ENCODE peak calls at places on chromosomes 3 and 15, in five cellular contexts. I is stomach, S is transverse colon, Y is uterus, V is HepG2. Q is an unnamed sample.
A peak's percentile ranks its signal among the peaks of the same experiment; 100 is the strongest.

GRCh38 chr3:67689806-67690205 is 35.4 kb upstream of the SUCLG2 start:
- DNase-seq in I (no peak), S (no peak), Y (no peak), V (peak; percentile 46), Q (no peak)

GRCh38 chr15:89740137-89740536 is 10.9 kb downstream of the MESP1 start:
- DNase-seq in I (peak; percentile 48), S (peak; percentile 67), Y (peak; percentile 38), V (peak; percentile 72), Q (peak; percentile 41)

GRCh38 chr15:78457101-78457500 is 19.1 kb downstream of the IREB2 start:
- DNase-seq in I (no peak), S (no peak), Y (no peak), V (no peak), Q (no peak)

GRCh38 chr15:70271422-70272088 is 173.8 kb upstream of the TLE3 start:
- DNase-seq in I (no peak), S (peak; percentile 22), Y (no peak), V (no peak), Q (no peak)

GRCh38 chr15:69919816-69920215 is 177.9 kb downstream of the TLE3 start:
- DNase-seq in I (no peak), S (no peak), Y (no peak), V (no peak), Q (no peak)

GRCh38 chr3:177283983-177284382 is 86.7 kb upstream of the TBL1XR1 start:
- DNase-seq in I (no peak), S (no peak), Y (no peak), V (no peak), Q (no peak)

GRCh38 chr15:76431936-76432335 is 95.4 kb downstream of the ISL2 start:
- DNase-seq in I (no peak), S (no peak), Y (no peak), V (no peak), Q (no peak)

GRCh38 chr3:106817706-106818105 is 559.5 kb upstream of the CCDC54 start:
- DNase-seq in I (no peak), S (no peak), Y (no peak), V (no peak), Q (no peak)

GRCh38 chr3:38154625-38155255 is 10.6 kb upstream of the OXSR1 start:
- DNase-seq in I (no peak), S (peak; percentile 57), Y (no peak), V (no peak), Q (no peak)

GRCh38 chr15:49627407-49627877 is 6.6 kb downstream of the DTWD1 start:
- DNase-seq in I (no peak), S (no peak), Y (no peak), V (peak; percentile 30), Q (no peak)

GRCh38 chr15:34043391-34043790 is 4.4 kb upstream of the AVEN start:
- DNase-seq in I (no peak), S (no peak), Y (no peak), V (no peak), Q (no peak)

GRCh38 chr3:72694398-72694797 is 153.8 kb downstream of the SHQ1 start:
- DNase-seq in I (no peak), S (no peak), Y (no peak), V (no peak), Q (no peak)

GRCh38 chr3:155651489-155652223 is 93.2 kb downstream of the PLCH1 start:
- DNase-seq in I (no peak), S (no peak), Y (no peak), V (no peak), Q (no peak)

GRCh38 chr15:72236381-72237285 is 5.6 kb upstream of the PKM start:
- DNase-seq in I (no peak), S (no peak), Y (no peak), V (no peak), Q (no peak)

GRCh38 chr15:43527016-43527801 is 9.8 kb downstream of the MAP1A start:
- DNase-seq in I (no peak), S (no peak), Y (no peak), V (no peak), Q (no peak)

GRCh38 chr3:170162630-170163029 is 18.9 kb downstream of the PHC3 start:
- DNase-seq in I (no peak), S (no peak), Y (no peak), V (no peak), Q (no peak)

GRCh38 chr3:108501538-108501937 is 8.9 kb downstream of the MYH15 start:
- DNase-seq in I (no peak), S (no peak), Y (no peak), V (no peak), Q (no peak)

GRCh38 chr15:36334059-36334458 is 245.4 kb upstream of the CDIN1 start:
- DNase-seq in I (no peak), S (no peak), Y (no peak), V (no peak), Q (no peak)

GRCh38 chr3:102866845-102867244 is 432.0 kb downstream of the ZPLD1 start:
- DNase-seq in I (no peak), S (no peak), Y (no peak), V (no peak), Q (no peak)

GRCh38 chr15:39922450-39923092 is 2.5 kb upstream of the GPR176 start:
- DNase-seq in I (no peak), S (no peak), Y (no peak), V (no peak), Q (no peak)

GRCh38 chr3:44712455-44713075 is at the start of gene ZNF502:
- DNase-seq in I (peak; percentile 85), S (peak; percentile 86), Y (peak; percentile 87), V (no peak), Q (peak; percentile 88)

GRCh38 chr15:49988766-49989165 is 130.3 kb downstream of the ATP8B4 start:
- DNase-seq in I (no peak), S (no peak), Y (no peak), V (no peak), Q (no peak)

GRCh38 chr15:90588427-90588826 is 58.7 kb downstream of the CRTC3 start:
- DNase-seq in I (no peak), S (no peak), Y (no peak), V (no peak), Q (no peak)

GRCh38 chr3:86914651-86915050 is 76.3 kb downstream of the VGLL3 start:
- DNase-seq in I (no peak), S (no peak), Y (no peak), V (no peak), Q (no peak)

GRCh38 chr3:33732394-33732793 is 14.3 kb upstream of the CLASP2 start:
- DNase-seq in I (no peak), S (no peak), Y (no peak), V (peak; percentile 5), Q (no peak)

GRCh38 chr15:89428246-89428645 is 68.1 kb downstream of the RHCG start:
- DNase-seq in I (no peak), S (no peak), Y (no peak), V (no peak), Q (no peak)

GRCh38 chr3:64872385-64872784 is 184.6 kb upstream of the ADAMTS9 start:
- DNase-seq in I (no peak), S (no peak), Y (no peak), V (no peak), Q (no peak)

GRCh38 chr3:60086811-60087210 is 1037.0 kb upstream of the CFAP20DC start:
- DNase-seq in I (no peak), S (no peak), Y (no peak), V (peak; percentile 1), Q (no peak)

GRCh38 chr3:58269356-58269755 is 31.8 kb downstream of the ABHD6 start:
- DNase-seq in I (no peak), S (no peak), Y (no peak), V (no peak), Q (no peak)

GRCh38 chr3:50205719-50206276 is 727 bp downstream of the SLC38A3 start:
- DNase-seq in I (peak; percentile 57), S (peak; percentile 26), Y (no peak), V (peak; percentile 73), Q (peak; percentile 66)

GRCh38 chr3:50207359-50208042 is 2.4 kb downstream of the SLC38A3 start:
- DNase-seq in I (no peak), S (no peak), Y (no peak), V (no peak), Q (no peak)

GRCh38 chr3:50204052-50204803 is 843 bp upstream of the SLC38A3 start:
- DNase-seq in I (no peak), S (no peak), Y (no peak), V (no peak), Q (no peak)

GRCh38 chr3:50203113-50203852 is 1.8 kb upstream of the SLC38A3 start:
- DNase-seq in I (no peak), S (no peak), Y (no peak), V (peak; percentile 70), Q (no peak)

GRCh38 chr3:50204804-50205718 is at the start of gene SLC38A3:
- DNase-seq in I (peak; percentile 39), S (no peak), Y (no peak), V (no peak), Q (no peak)
- TF ChIP-seq POLR2A in I (no peak), S (no peak), Y (no peak), V (no peak), Q (no peak)

GRCh38 chr3:31567036-31567435 is 34.3 kb downstream of the STT3B start:
- DNase-seq in I (no peak), S (no peak), Y (no peak), V (peak; percentile 27), Q (peak; percentile 47)
- TF ChIP-seq CTCF in I (no peak), S (peak; percentile 20), Y (no peak), V (peak; percentile 70), Q (no peak)

GRCh38 chr3:165815682-165816081 is 21.5 kb downstream of the BCHE start:
- DNase-seq in I (no peak), S (no peak), Y (no peak), V (no peak), Q (no peak)

GRCh38 chr3:165817160-165817709 is 20.0 kb downstream of the BCHE start:
- DNase-seq in I (no peak), S (no peak), Y (no peak), V (no peak), Q (no peak)

GRCh38 chr3:165816209-165816608 is 21.0 kb downstream of the BCHE start:
- DNase-seq in I (no peak), S (no peak), Y (no peak), V (no peak), Q (no peak)

DNA sequence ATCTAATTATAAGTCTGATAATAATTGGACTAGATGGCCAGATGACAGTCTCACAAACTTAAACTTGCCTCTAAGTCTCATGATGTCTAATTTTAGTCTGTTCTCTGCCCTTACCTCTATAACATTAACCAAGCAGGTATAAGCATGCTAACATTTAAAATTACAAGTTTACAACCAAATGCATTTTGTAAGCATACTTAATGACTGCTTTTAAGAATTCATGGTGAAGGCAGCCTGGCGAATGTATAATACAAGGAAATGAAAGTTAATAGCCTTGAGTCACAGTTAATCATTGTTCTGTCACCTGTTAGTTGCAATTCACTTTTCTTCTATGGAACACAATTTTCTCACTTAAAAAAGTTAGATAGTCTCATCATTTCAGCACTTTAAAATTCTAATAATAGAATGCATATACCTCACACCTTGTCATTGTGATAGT is 16.5 kb downstream of the BCHE start:
- DNase-seq in I (no peak), S (no peak), Y (no peak), V (no peak), Q (no peak)
- TF ChIP-seq POLR2A in I (no peak), S (no peak), Y (no peak), V (no peak), Q (no peak)

DNA sequence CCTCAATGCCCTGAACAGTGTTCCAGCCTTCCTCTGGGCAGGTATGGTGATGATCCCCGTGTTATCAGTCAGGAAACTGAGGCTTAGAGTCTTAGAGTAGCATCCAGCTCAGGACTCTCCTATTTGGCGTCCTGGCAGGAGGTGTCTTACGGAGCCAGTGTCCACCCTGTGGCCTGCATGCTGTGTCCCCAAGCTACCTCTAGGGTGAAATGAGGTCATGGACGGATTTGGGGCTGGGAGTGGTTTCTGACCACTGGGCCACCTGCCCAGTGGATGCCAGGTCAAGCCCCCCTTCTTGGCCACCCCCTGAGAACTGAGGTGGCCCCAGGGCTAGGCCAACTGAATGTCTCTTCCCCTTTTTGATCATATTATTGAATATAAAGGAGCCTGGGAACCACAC is 27.2 kb upstream of the SLC6A6 start:
- DNase-seq in I (no peak), S (no peak), Y (no peak), V (no peak), Q (no peak)
- TF ChIP-seq CTCF in I (no peak), S (no peak), Y (no peak), V (no peak), Q (no peak)

Q was measured in Peyer's patch.